ENCODE peak calls at places on chromosomes 11 and 22, in four cellular contexts. L, X, H and M are unnamed samples.

GRCh38 chr11:110565690-110566336 is 136.1 kb downstream of the FDX1 start:
- DNase-seq in L (no peak), X (no peak), H (no peak), M (no peak)

GRCh38 chr11:111631666-111632039 is 29.4 kb downstream of the SIK2 start:
- DNase-seq in L (no peak), X (peak; percentile 21), H (no peak), M (no peak)

GRCh38 chr11:60334005-60334620 is 7.1 kb downstream of the MS4A6E start:
- DNase-seq in L (peak; percentile 66), X (peak; percentile 42), H (no peak), M (peak; percentile 86)

GRCh38 chr11:13189561-13190435 is 87.8 kb upstream of the BMAL1 start:
- DNase-seq in L (no peak), X (no peak), H (no peak), M (no peak)

GRCh38 chr11:112570335-112570734 is 309.7 kb upstream of the PLET1 start:
- DNase-seq in L (no peak), X (no peak), H (no peak), M (no peak)

GRCh38 chr22:29710922-29711593 is 8.7 kb upstream of the CABP7 start:
- DNase-seq in L (no peak), X (no peak), H (no peak), M (no peak)

GRCh38 chr22:42184852-42185251 is 54.2 kb upstream of the CYP2D6 start:
- DNase-seq in L (no peak), X (no peak), H (no peak), M (no peak)

GRCh38 chr11:76663912-76664440 is 6.6 kb downstream of the LRRC32 start:
- DNase-seq in L (no peak), X (no peak), H (no peak), M (no peak)

GRCh38 chr11:68022531-68022930 is 8.0 kb upstream of the NDUFS8 start:
- DNase-seq in L (no peak), X (no peak), H (no peak), M (no peak)

GRCh38 chr11:65418681-65419459 is 3.7 kb upstream of the NEAT1 start:
- DNase-seq in L (peak; percentile 86), X (peak; percentile 99), H (peak; percentile 91), M (peak; percentile 90)

GRCh38 chr11:5443835-5444393 is 2.6 kb upstream of the OR51I1 start:
- DNase-seq in L (no peak), X (no peak), H (no peak), M (no peak)

GRCh38 chr22:18091916-18092526 is 14.2 kb downstream of the PEX26 start:
- DNase-seq in L (no peak), X (peak; percentile 76), H (no peak), M (no peak)

GRCh38 chr22:29457730-29458129 is 19.3 kb downstream of the RFPL1 start:
- DNase-seq in L (peak; percentile 69), X (peak; percentile 37), H (peak; percentile 21), M (peak; percentile 67)

GRCh38 chr22:47434336-47435203 is 672.1 kb downstream of the TBC1D22A start:
- DNase-seq in L (no peak), X (no peak), H (no peak), M (no peak)

GRCh38 chr11:66136752-66137123 is 66.7 kb downstream of the PACS1 start:
- DNase-seq in L (no peak), X (peak; percentile 37), H (no peak), M (no peak)

GRCh38 chr11:67264886-67265632 is 1.2 kb upstream of the GRK2 start:
- DNase-seq in L (no peak), X (no peak), H (no peak), M (no peak)

GRCh38 chr22:43944670-43945430 is 10.4 kb upstream of the SAMM50 start:
- DNase-seq in L (no peak), X (no peak), H (no peak), M (no peak)

GRCh38 chr11:59106363-59107336 is at the start of gene FAM111B:
- DNase-seq in L (peak; percentile 8), X (peak; percentile 94), H (peak; percentile 84), M (peak; percentile 82)

DNA sequence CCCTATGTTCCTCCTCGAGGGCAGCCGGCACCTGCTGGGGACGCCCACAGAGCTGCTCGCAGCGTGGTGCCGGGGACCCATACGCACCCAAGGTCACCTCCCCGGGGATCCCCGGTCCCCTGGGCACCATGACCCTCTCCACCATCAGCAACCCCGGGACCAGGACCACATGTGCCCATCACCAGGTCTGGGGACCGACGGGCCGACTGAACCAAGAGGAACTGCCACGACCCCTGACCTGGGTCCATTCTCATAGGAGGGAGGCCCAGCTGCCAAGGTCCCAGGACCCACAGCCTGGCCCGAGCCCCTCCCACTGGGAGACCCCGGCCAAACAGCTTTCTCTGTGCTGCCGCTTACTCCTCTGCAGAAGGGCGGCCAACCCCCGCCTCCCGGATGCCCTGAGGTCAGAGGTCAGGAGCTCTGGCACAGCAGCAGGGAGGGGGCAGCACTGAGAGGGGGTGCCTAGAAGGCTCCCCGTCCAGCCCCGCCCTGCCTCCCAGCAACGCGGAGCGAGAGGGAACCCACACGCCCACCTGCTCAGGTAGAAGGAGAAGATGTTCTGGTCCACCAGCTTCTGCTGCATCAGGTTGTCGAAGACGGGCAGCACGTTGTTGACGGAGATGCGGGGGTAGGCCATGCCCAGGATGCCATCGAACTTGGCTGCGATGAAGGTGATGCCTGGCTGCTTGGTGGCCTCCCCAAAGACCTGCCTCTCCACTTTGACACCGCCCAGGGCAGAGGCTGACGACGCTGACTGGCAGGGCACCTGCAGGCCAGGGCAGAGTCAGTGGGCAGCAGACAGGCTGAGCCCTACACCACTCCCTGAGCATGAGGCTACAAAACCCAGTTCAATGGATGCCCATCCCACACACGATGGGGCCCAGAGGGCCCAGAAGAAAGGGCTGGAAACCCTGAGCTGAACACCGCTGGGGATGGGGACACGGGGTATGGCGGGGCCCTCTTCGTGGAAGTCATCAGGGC is 6.6 kb downstream of the CTSD start:
- DNase-seq in L (no peak), X (no peak), H (no peak), M (no peak)
- TF ChIP-seq CBFB in L (no peak), X (no peak), H (no peak), M (no peak)

GRCh38 chr11:46369458-46370152 is 11.9 kb upstream of the MDK start:
- DNase-seq in L (peak; percentile 77), X (peak; percentile 70), H (no peak), M (peak; percentile 82)
- TF ChIP-seq MAX in L (peak; percentile 75), X (peak; percentile 28), H (no peak), M (no peak)

GRCh38 chr22:27405672-27406388 is 395.7 kb downstream of the MN1 start:
- DNase-seq in L (peak; percentile 70), X (peak; percentile 16), H (no peak), M (peak; percentile 77)
- TF ChIP-seq CBFB in L (no peak), X (no peak), H (no peak), M (no peak)

DNA sequence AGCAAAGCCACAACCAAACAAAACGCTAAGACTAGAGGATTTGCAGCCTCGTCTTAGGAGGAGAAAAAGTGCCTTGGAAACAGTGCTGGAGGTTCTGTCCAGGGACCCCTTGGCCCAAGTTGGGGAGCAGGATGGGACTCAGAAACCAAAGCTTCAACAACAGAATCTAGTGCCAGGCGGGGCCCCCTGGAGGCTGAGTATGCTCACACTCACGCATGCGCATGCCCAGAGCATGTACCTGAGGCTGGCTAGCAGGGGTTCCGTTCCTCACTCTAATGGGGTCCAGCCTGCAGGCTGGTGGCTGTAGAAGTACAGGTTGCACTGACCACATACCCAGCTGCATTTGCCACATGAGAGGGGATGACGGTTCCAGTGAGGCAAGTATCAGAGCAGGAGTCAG is 568.6 kb upstream of the CADM1 start:
- DNase-seq in L (peak; percentile 35), X (no peak), H (no peak), M (peak; percentile 55)
- TF ChIP-seq MAX in L (no peak), X (no peak), H (no peak), M (no peak)

GRCh38 chr11:19110290-19110689 is 6.7 kb upstream of the ZDHHC13 start:
- DNase-seq in L (no peak), X (no peak), H (no peak), M (no peak)
- TF ChIP-seq CBFB in L (no peak), X (no peak), H (no peak), M (no peak)

DNA sequence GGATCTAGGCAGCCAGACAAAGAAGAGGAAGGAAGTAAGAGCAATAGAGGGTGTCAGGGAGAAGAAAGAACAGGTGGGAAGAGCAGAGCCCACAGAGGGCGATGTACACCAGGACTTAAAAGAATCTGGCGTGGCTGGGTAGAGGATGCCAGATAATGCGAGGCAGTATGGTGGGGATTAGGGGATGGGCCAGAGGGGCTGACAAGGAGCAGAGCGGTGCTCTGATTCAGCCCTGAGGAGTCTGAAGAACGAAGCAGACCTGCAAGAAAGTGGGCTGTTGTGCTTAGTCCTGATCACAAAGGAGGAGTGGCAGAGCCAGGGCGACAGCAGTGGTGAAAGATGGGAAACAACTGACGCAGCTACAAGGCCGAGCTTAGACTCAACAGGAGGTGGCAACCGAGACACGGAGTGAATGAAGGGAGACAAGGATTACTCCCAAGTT is 163.7 kb downstream of the LARGE1 start:
- DNase-seq in L (no peak), X (no peak), H (no peak), M (peak; percentile 39)
- TF ChIP-seq MAX in L (no peak), X (no peak), H (no peak), M (no peak)

GRCh38 chr11:19816040-19816439 is 103.4 kb downstream of the NAV2 start:
- DNase-seq in L (no peak), X (no peak), H (no peak), M (no peak)
- TF ChIP-seq CBFB in L (no peak), X (no peak), H (no peak), M (no peak)

GRCh38 chr11:27237641-27238040 is 125.4 kb downstream of the CCDC34 start:
- DNase-seq in L (no peak), X (no peak), H (no peak), M (no peak)

GRCh38 chr11:27234961-27235360 is 128.1 kb downstream of the CCDC34 start:
- DNase-seq in L (no peak), X (no peak), H (no peak), M (no peak)

GRCh38 chr11:27231519-27231918 is 131.5 kb downstream of the CCDC34 start:
- DNase-seq in L (no peak), X (no peak), H (no peak), M (no peak)

GRCh38 chr11:27233654-27234042 is 129.4 kb downstream of the CCDC34 start:
- DNase-seq in L (no peak), X (no peak), H (no peak), M (no peak)

GRCh38 chr11:27234043-27234668 is 128.9 kb downstream of the CCDC34 start:
- DNase-seq in L (no peak), X (peak; percentile 82), H (peak; percentile 91), M (no peak)
- TF ChIP-seq MAX in L (no peak), X (peak; percentile 64), H (peak; percentile 64), M (no peak)